ENCODE peak calls at places on chromosome 20, in four cellular contexts. I is tibial artery, C is left ventricle myocardium inferior, Q is A549. M is an unnamed sample. For H3K9me3, the result is how much of the 10 kb centered on the place peaks cover.

GRCh38 chr20:52847029-52847660 is 125.0 kb upstream of the TSHZ2 start:
- DNase-seq in I (no peak), C (no peak), Q (no peak), M (no peak)

GRCh38 chr20:58715709-58716475 is 23.3 kb downstream of the NPEPL1 start:
- DNase-seq in I (no peak), C (peak), Q (no peak), M (no peak)

GRCh38 chr20:49387606-49387939 is 94.9 kb downstream of the KCNB1 start:
- DNase-seq in I (no peak), C (no peak), Q (no peak), M (no peak)

GRCh38 chr20:13455713-13456112 is 183.0 kb downstream of the TASP1 start:
- DNase-seq in I (peak), C (no peak), Q (no peak), M (peak)

GRCh38 chr20:60921021-60921622 is 330.9 kb upstream of the CDH4 start:
- DNase-seq in I (no peak), C (peak), Q (peak), M (no peak)

GRCh38 chr20:59177266-59178250 is 13.9 kb downstream of the ZNF831 start:
- DNase-seq in I (no peak), C (no peak), Q (no peak), M (no peak)

GRCh38 chr20:37885593-37886507 is 17.1 kb upstream of the VSTM2L start:
- DNase-seq in I (no peak), C (no peak), Q (no peak), M (no peak)

GRCh38 chr20:54088430-54088829 is 18.0 kb upstream of the BCAS1 start:
- DNase-seq in I (no peak), C (no peak), Q (no peak), M (no peak)

GRCh38 chr20:13220194-13220856 is 749 bp upstream of the ISM1 start:
- DNase-seq in I (peak), C (peak), Q (peak), M (peak)

GRCh38 chr20:2756056-2756611 is 44.3 kb downstream of the CPXM1 start:
- DNase-seq in I (no peak), C (no peak), Q (no peak), M (no peak)

GRCh38 chr20:373171-373890 is 7.2 kb upstream of the TRIB3 start:
- DNase-seq in I (no peak), C (no peak), Q (peak), M (peak)

GRCh38 chr20:24828992-24829648 is 119.9 kb upstream of the CST7 start:
- DNase-seq in I (no peak), C (no peak), Q (no peak), M (no peak)

GRCh38 chr20:4147319-4147718 is 132.0 kb upstream of the RNF24 start:
- DNase-seq in I (peak), C (no peak), Q (no peak), M (no peak)

GRCh38 chr20:4151991-4152695 is 136.8 kb upstream of the RNF24 start:
- DNase-seq in I (no peak), C (no peak), Q (no peak), M (no peak)

GRCh38 chr20:4151342-4151741 is 136.0 kb upstream of the RNF24 start:
- DNase-seq in I (no peak), C (no peak), Q (no peak), M (no peak)

GRCh38 chr20:4152696-4153235 is 137.4 kb upstream of the RNF24 start:
- DNase-seq in I (peak), C (no peak), Q (no peak), M (no peak)

GRCh38 chr20:4150095-4150492 is 134.7 kb upstream of the RNF24 start:
- DNase-seq in I (peak), C (no peak), Q (peak), M (peak)
- H3K9me3 ChIP-seq in I (under half), C (under half), Q (under half), M (under half)

DNA sequence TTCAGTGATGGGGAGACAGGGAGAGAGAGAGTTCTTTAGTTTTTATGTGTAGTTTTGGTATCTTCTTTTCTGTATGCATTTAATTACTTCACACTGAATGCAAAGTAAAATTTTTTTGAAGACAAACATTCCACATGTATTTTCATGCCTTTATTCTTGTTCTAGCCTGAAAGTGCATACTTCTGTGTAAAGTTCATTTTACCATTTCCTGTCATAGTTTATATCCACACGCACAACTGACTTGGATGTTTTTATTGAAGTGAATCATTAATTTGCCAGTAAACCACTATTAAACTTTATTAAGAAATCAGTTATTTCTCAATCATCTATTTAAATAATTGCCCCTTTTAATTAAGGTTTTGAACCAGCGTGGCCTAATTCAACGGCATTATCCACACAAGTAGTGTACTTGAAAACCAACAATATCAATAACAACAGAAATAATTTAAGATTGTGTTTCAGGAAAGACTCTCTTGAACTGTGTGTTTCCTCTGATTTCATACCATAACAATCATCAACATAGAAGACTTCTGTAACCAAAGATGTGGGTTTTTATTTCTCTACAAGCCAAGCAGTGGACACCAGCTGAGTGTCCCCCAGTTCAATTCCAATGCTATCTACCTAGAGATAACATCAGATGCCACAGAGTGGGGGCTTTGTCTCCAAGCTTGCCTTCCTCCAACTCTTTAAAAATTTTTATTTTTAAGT is 512.7 kb upstream of the JAG1 start:
- DNase-seq in I (no peak), C (no peak), Q (no peak), M (no peak)
- H3K27ac ChIP-seq in I (no peak), C (no peak), Q (no peak), M (no peak)

GRCh38 chr20:19024296-19025035 is 188.0 kb upstream of the SLC24A3 start:
- DNase-seq in I (no peak), C (no peak), Q (no peak), M (no peak)
- H3K9me3 ChIP-seq in I (under half), C (under half), Q (under half), M (under half)

GRCh38 chr20:57383447-57384347 is 7.5 kb upstream of the RBM38 start:
- DNase-seq in I (no peak), C (no peak), Q (no peak), M (no peak)
- H3K27ac ChIP-seq in I (no peak), C (no peak), Q (no peak), M (no peak)

GRCh38 chr20:4234664-4235063 is 219.3 kb upstream of the RNF24 start:
- DNase-seq in I (no peak), C (no peak), Q (no peak), M (no peak)
- H3K9me3 ChIP-seq in I (under half), C (under half), Q (under half), M (under half)

GRCh38 chr20:10621159-10621558 is 52.6 kb downstream of the JAG1 start:
- DNase-seq in I (no peak), C (no peak), Q (no peak), M (no peak)

GRCh38 chr20:10622657-10623418 is 51.0 kb downstream of the JAG1 start:
- DNase-seq in I (peak), C (peak), Q (no peak), M (no peak)

GRCh38 chr20:10619427-10619826 is 54.4 kb downstream of the JAG1 start:
- DNase-seq in I (no peak), C (no peak), Q (no peak), M (no peak)

GRCh38 chr20:10616212-10616611 is 57.6 kb downstream of the JAG1 start:
- DNase-seq in I (no peak), C (no peak), Q (no peak), M (no peak)

DNA sequence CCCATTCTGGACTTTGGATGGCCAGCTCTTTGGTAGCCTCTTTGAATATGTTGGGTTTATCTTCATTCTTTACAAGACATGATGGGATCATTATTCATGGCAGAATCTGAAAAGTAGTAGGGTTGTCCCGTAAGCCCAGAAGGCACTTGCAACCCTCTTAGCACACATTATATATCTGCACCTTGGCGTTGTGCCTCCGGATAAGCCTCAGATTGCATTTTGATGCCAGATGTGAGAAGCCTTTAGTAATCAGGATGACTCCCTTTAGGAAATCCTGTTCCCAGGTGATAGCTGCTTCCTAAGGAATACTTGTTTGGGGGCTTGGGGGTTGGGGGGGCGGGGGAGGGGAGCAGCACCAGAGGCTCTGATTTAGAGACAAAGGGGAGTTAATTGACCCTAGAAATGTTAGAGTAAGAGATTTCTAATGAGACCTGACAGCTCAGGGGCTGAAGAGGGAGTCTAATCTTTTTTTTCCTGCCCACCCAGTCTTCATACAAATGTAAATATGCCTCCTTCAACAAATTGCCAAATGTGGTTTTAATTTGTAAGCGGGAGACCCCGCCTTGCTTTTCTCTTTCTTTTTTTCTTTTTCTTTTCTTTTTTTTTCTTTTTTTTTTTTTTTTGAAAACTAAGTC is 55.1 kb downstream of the JAG1 start:
- DNase-seq in I (no peak), C (no peak), Q (no peak), M (no peak)
- H3K27ac ChIP-seq in I (peak), C (peak), Q (peak), M (no peak)

GRCh38 chr20:56271974-56272373 is 23.4 kb downstream of the MC3R start:
- DNase-seq in I (no peak), C (no peak), Q (no peak), M (no peak)

GRCh38 chr20:56268536-56268935 is 20.0 kb downstream of the MC3R start:
- DNase-seq in I (no peak), C (no peak), Q (no peak), M (no peak)

GRCh38 chr20:56274156-56274555 is 25.6 kb downstream of the MC3R start:
- DNase-seq in I (no peak), C (no peak), Q (no peak), M (no peak)

GRCh38 chr20:56278205-56278604 is 29.7 kb downstream of the MC3R start:
- DNase-seq in I (no peak), C (no peak), Q (no peak), M (no peak)

GRCh38 chr20:56273491-56273890 is 25.0 kb downstream of the MC3R start:
- DNase-seq in I (no peak), C (no peak), Q (no peak), M (no peak)
- H3K9me3 ChIP-seq in I (under half), C (under half), Q (under half), M (under half)

GRCh38 chr20:47502801-47503239 is 1.1 kb downstream of the NCOA3 start:
- DNase-seq in I (no peak), C (no peak), Q (peak), M (no peak)

GRCh38 chr20:47501117-47501482 is 587 bp upstream of the NCOA3 start:
- DNase-seq in I (no peak), C (no peak), Q (peak), M (no peak)

GRCh38 chr20:47502271-47502730 is 614 bp downstream of the NCOA3 start:
- DNase-seq in I (no peak), C (peak), Q (no peak), M (peak)

GRCh38 chr20:47501483-47502270 is at the start of gene NCOA3:
- DNase-seq in I (peak), C (peak), Q (peak), M (peak)

DNA sequence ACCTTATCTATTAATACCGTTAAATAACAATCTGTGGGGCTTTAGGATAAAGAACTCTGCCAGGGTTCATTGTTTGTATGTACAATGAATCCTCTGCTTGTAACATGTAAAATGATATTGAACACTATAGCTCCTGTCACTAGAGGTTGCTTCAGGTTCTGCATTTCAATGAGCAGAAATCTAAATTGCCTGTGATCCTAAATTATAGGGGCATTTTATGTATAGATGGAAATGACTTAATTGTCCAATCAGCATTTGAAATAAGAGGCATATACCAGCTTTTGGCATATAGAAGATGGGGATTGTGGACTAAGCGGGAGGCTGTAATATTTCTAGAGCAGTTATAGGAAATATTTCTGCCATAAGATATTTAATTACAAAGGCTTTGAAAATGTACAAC is 2.0 kb downstream of the NCOA3 start:
- DNase-seq in I (no peak), C (no peak), Q (no peak), M (no peak)
- H3K27ac ChIP-seq in I (no peak), C (peak), Q (peak), M (no peak)